ENCODE peak calls at places on chromosomes 3 and 15, in four cellular contexts. L, U, Q and B are unnamed samples.
A peak's percentile ranks its signal among the peaks of the same experiment; 100 is the strongest.

GRCh38 chr3:35664460-35664919 is 25.2 kb downstream of the ARPP21 start:
- DNase-seq in L (no peak), U (no peak), Q (peak; percentile 52), B (peak; percentile 50)

GRCh38 chr3:35438101-35438500 is 201.2 kb upstream of the ARPP21 start:
- DNase-seq in L (no peak), U (no peak), Q (peak; percentile 12), B (no peak)

GRCh38 chr3:184565421-184566211 is 4.0 kb downstream of the EPHB3 start:
- DNase-seq in L (peak; percentile 37), U (peak; percentile 67), Q (no peak), B (peak; percentile 57)

GRCh38 chr3:138407236-138407907 is 27.0 kb upstream of the ESYT3 start:
- DNase-seq in L (no peak), U (no peak), Q (no peak), B (no peak)

GRCh38 chr15:101105059-101105851 is 146.6 kb downstream of the CHSY1 start:
- DNase-seq in L (no peak), U (peak; percentile 34), Q (no peak), B (no peak)

GRCh38 chr3:4995500-4996053 is 16.3 kb downstream of the BHLHE40 start:
- DNase-seq in L (no peak), U (no peak), Q (no peak), B (no peak)

GRCh38 chr15:73325191-73325980 is 43.4 kb downstream of the HCN4 start:
- DNase-seq in L (no peak), U (peak; percentile 64), Q (peak; percentile 46), B (peak; percentile 71)

GRCh38 chr15:32105258-32106248 is 75.2 kb downstream of the CHRNA7 start:
- DNase-seq in L (no peak), U (no peak), Q (no peak), B (no peak)

GRCh38 chr3:130473416-130473815 is 43.6 kb upstream of the COL6A6 start:
- DNase-seq in L (no peak), U (no peak), Q (no peak), B (no peak)

GRCh38 chr3:46113608-46114007 is 86.3 kb upstream of the XCR1 start:
- DNase-seq in L (no peak), U (no peak), Q (no peak), B (no peak)

GRCh38 chr15:19987389-19988048 is 554.1 kb downstream of the GOLGA6L6 start:
- DNase-seq in L (no peak), U (no peak), Q (peak; percentile 16), B (no peak)

GRCh38 chr3:50078622-50079021 is 10.1 kb upstream of the RBM5 start:
- DNase-seq in L (no peak), U (no peak), Q (no peak), B (no peak)